ENCODE peak calls at places on chromosomes 13 and 19, in five cellular contexts. G, W, U, Y and P are unnamed samples.

GRCh38 chr19:48386981-48387380 is 4.4 kb downstream of the KDELR1 start:
- DNase-seq in Y (no peak), W (no peak), G (no peak), U (no peak), P (no peak)

GRCh38 chr13:94322925-94323324 is 156.6 kb downstream of the DCT start:
- DNase-seq in W (peak; percentile 48), Y (no peak), G (no peak), U (no peak), P (no peak)

GRCh38 chr13:34364633-34365032 is 546.7 kb downstream of the RFC3 start:
- DNase-seq in Y (no peak), W (no peak), U (no peak), G (peak; percentile 45), P (no peak)

GRCh38 chr19:10826846-10827245 is 9.2 kb downstream of the TMED1 start:
- DNase-seq in U (no peak), Y (no peak), G (no peak), W (no peak), P (no peak)

GRCh38 chr13:79604752-79605151 is 123.8 kb downstream of the NDFIP2 start:
- DNase-seq in U (no peak), W (no peak), G (no peak), Y (no peak), P (no peak)

GRCh38 chr13:108346376-108346775 is 76.9 kb downstream of the TNFSF13B start:
- DNase-seq in U (no peak), Y (no peak), W (no peak), G (no peak), P (no peak)

GRCh38 chr13:35744566-35745203 is 268.2 kb upstream of the MAB21L1 start:
- DNase-seq in W (peak; percentile 11), U (no peak), Y (no peak), G (peak; percentile 56), P (no peak)

GRCh38 chr13:66195238-66195637 is 1034.9 kb downstream of the PCDH9 start:
- DNase-seq in G (no peak), W (no peak), Y (no peak), U (no peak), P (no peak)

GRCh38 chr13:113771709-113772331 is 12.8 kb downstream of the TMEM255B start:
- DNase-seq in U (no peak), W (no peak), G (peak; percentile 47), Y (no peak), P (no peak)

GRCh38 chr19:5974721-5975387 is 3.1 kb downstream of the RANBP3 start:
- DNase-seq in Y (no peak), W (no peak), U (no peak), G (no peak), P (no peak)

GRCh38 chr13:52846567-52847321 is 1.7 kb downstream of the PCDH8 start:
- DNase-seq in Y (no peak), U (peak; percentile 78), W (no peak), G (peak; percentile 51), P (peak; percentile 44)

GRCh38 chr19:13803038-13803437 is 7.8 kb downstream of the ZSWIM4 start:
- DNase-seq in U (no peak), G (no peak), Y (no peak), W (no peak), P (no peak)

GRCh38 chr13:109722068-109722467 is 64.3 kb downstream of the IRS2 start:
- DNase-seq in U (no peak), Y (no peak), G (no peak), W (no peak), P (no peak)

DNA sequence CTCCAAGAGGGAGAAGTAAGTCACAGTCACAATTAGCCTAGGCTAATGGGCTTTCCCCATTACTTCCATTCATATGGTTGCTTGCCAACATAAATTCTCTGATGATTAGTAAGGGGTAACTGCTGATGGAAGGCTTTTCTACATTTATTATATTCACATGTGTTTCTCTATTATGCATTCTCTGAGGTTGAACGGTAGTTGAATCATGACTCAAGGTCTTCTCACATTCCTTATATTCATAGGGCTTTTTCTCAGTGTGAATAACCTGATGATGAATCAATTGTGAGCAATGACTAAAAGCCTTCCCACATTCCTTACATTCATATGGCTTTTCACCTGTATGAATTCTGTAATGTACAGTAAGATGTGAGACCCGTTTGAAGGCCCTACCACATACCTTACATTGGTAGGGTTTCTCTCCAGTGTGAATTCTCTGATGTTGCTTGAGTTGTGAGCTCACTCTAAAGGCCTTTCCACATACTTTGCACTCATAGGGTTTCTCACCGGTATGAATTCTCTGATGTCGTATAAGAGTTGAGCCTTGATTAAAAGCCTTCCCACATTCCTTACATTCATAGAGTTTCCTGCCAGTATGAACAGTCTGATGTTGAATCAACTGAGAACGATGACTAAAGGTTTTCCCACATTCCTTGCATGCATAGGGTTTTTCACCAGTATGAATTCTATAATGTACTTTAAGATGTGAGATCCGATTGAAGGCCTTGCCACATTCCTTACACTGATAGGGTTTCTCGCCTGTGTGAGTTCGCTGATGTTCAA is 9.3 kb downstream of the ZNF582 start:
- DNase-seq in W (no peak), Y (no peak), G (no peak), U (no peak), P (no peak)
- H3K9me3 ChIP-seq in W (peaks cover 2% of the 10 kb centered on the region), Y (peaks cover 36% of the 10 kb centered on the region), G (no peaks in the 10 kb centered on the region), U (peaks cover 60% of the 10 kb centered on the region), P (no peaks in the 10 kb centered on the region)

GRCh38 chr19:57641715-57642234 is 8.8 kb downstream of the ZNF211 start:
- DNase-seq in U (no peak), G (no peak), Y (no peak), W (no peak), P (no peak)

GRCh38 chr19:57642396-57643046 is 9.6 kb downstream of the ZNF211 start:
- DNase-seq in W (no peak), Y (no peak), U (no peak), G (no peak), P (no peak)

GRCh38 chr19:57648336-57649003 is 15.5 kb downstream of the ZNF211 start:
- DNase-seq in G (no peak), Y (no peak), U (no peak), W (peak; percentile 63), P (no peak)

GRCh38 chr19:57643734-57644133 is 10.8 kb downstream of the ZNF211 start:
- DNase-seq in U (no peak), Y (no peak), W (no peak), G (no peak), P (no peak)
- H3K9me3 ChIP-seq in U (peaks cover 60% of the 10 kb centered on the region), Y (peaks cover 50% of the 10 kb centered on the region), W (no peaks in the 10 kb centered on the region), G (no peaks in the 10 kb centered on the region), P (no peaks in the 10 kb centered on the region)

GRCh38 chr13:32211788-32212187 is 103.4 kb downstream of the ZAR1L start:
- DNase-seq in U (no peak), W (no peak), Y (peak; percentile 74), G (peak; percentile 86), P (no peak)
- H3K9me3 ChIP-seq in U (no peaks in the 10 kb centered on the region), W (no peaks in the 10 kb centered on the region), Y (no peaks in the 10 kb centered on the region), G (no peaks in the 10 kb centered on the region), P (no peaks in the 10 kb centered on the region)

DNA sequence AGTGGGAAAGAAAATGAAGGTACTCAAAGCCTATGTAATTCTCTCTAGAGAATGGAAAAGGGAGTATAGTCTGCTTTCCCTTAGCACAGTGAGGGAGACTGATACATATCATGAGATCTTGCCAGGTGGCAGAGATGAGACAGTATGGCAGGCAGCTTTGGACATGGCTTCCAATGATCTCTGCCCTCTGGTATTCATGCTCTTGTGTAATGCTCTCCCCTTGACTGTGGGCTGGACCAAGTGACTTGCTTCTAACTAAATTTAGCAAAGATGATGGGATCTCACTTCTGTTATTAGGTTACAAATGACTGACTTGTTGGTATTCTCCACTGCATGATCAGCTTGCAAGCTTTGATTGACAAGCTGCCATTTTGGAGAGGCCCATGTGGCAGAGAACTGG is 10.2 kb downstream of the ZNF132 start:
- DNase-seq in Y (no peak), G (no peak), U (no peak), W (no peak), P (no peak)
- H3K9me3 ChIP-seq in Y (peaks cover 61% of the 10 kb centered on the region), G (no peaks in the 10 kb centered on the region), U (peaks cover 68% of the 10 kb centered on the region), W (peaks cover 16% of the 10 kb centered on the region), P (peaks cover 24% of the 10 kb centered on the region)

DNA sequence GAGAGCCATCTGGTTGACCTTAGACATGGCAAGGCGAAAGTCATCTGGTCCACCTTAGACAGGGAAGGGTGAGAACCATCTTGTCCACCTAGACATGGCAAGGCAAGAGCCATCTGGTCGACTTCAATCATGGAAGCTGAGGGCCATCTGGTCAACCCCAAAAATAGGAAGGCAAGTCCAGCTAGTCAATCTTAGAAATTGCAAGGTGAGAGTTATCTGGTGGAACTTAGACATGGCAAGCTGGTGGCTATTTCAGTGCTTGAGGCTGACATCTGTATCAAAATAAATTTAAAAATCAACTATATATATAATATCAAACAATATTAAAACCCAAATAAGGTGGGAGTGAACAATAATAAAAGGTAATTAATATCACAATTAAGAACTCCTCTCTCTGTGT is 83.9 kb downstream of the ZNF726 start:
- DNase-seq in G (no peak), W (no peak), U (no peak), Y (no peak), P (no peak)
- H3K9me3 ChIP-seq in G (peaks cover 1% of the 10 kb centered on the region), W (no peaks in the 10 kb centered on the region), U (peaks cover 4% of the 10 kb centered on the region), Y (peaks cover 7% of the 10 kb centered on the region), P (no peaks in the 10 kb centered on the region)

GRCh38 chr13:38042771-38043170 is 173.2 kb upstream of the TRPC4 start:
- DNase-seq in G (peak; percentile 25), U (no peak), W (no peak), Y (no peak), P (no peak)
- H3K9me3 ChIP-seq in G (no peaks in the 10 kb centered on the region), U (no peaks in the 10 kb centered on the region), W (no peaks in the 10 kb centered on the region), Y (peaks cover 2% of the 10 kb centered on the region), P (no peaks in the 10 kb centered on the region)

GRCh38 chr19:27684293-27684692 is 1528.7 kb downstream of the UQCRFS1 start:
- DNase-seq in U (no peak), Y (no peak), W (no peak), G (no peak), P (no peak)
- H3K9me3 ChIP-seq in U (no peaks in the 10 kb centered on the region), Y (no peaks in the 10 kb centered on the region), W (no peaks in the 10 kb centered on the region), G (peaks cover 3% of the 10 kb centered on the region), P (no peaks in the 10 kb centered on the region)

DNA sequence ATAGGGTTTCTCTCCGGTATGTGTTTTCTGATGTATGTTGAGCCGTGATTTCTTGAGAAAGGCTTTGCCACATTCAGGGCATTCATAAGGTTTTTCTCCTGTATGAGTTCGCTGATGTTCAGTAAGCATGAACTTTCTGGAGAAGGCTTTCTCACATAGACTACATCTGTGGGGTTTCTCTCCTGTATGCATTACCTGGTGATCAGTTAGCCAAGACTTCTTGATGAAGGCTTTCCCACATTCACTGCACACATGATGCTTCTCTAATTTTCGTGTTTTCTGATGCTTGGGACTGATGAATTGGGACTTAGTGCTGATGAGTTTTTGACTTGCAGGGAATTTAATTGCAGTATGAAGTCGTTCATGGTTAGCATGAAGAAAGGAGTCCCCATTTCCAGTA is 21.1 kb downstream of the ZNF350 start:
- DNase-seq in U (no peak), Y (no peak), W (no peak), G (no peak), P (no peak)
- H3K9me3 ChIP-seq in U (peaks cover 93% of the 10 kb centered on the region), Y (peaks cover 70% of the 10 kb centered on the region), W (no peaks in the 10 kb centered on the region), G (no peaks in the 10 kb centered on the region), P (peaks cover 7% of the 10 kb centered on the region)

DNA sequence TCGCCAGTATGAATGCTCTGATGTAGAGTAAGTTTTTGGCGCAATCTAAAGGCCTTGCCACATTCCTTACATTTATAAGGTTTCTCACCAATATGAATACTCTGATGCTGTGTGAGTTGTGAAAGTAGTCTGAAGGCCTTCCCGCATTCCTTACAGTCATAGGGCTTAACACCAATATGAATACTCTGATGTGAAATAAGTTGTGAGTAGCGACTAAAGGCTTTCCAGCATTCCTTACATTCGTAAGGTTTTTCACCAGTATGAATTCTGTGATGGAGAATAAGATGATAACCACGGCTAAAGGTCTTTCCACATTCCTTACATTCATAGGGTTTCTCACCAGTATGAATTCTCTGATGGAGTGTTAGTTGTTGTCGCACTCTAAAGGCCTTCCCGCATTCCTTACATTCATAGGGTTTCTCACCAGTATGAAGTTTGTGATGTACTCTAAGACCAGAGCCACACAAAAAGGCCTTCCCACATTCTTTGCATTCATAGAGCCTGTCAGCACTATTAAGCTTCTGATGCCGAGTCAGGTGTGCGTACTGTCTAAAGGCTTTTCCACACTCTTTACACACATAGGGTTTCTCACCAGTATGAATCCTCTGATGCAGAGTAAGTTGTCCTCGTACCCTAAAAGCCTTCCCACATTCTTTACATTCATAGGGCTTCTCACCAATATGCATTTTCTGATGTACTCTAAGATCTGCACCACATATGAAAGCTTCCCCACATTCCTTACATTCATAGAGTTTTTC is 14.1 kb upstream of the ZFP14 start:
- DNase-seq in W (no peak), Y (no peak), U (no peak), G (no peak), P (no peak)
- H3K9me3 ChIP-seq in W (peaks cover 8% of the 10 kb centered on the region), Y (peaks cover 48% of the 10 kb centered on the region), U (peaks cover 95% of the 10 kb centered on the region), G (no peaks in the 10 kb centered on the region), P (no peaks in the 10 kb centered on the region)